ENCODE peak calls at places on chromosomes 4 and X, in seven cellular contexts. One of them, this sample, is unnamed.

GRCh38 chrX:13659057-13659456 is 6.1 kb downstream of the TCEANC start:
- DNase-seq in endothelial cell: no peak
- DNase-seq in A172: no peak
- DNase-seq in AG09319: peak
- DNase-seq in T-helper 22 cell: no peak
- DNase-seq in Kasumi-1: no peak
- DNase-seq in germinal center: no peak
- DNase-seq in this sample: peak

GRCh38 chr4:136690363-136690762 is 841.9 kb downstream of the PCDH18 start:
- DNase-seq in endothelial cell: no peak
- DNase-seq in A172: peak
- DNase-seq in AG09319: no peak
- DNase-seq in T-helper 22 cell: no peak
- DNase-seq in Kasumi-1: no peak
- DNase-seq in germinal center: no peak
- DNase-seq in this sample: no peak

GRCh38 chr4:1598641-1599481 is 85.3 kb downstream of the FAM53A start:
- DNase-seq in endothelial cell: no peak
- DNase-seq in A172: no peak
- DNase-seq in AG09319: no peak
- DNase-seq in T-helper 22 cell: no peak
- DNase-seq in Kasumi-1: no peak
- DNase-seq in germinal center: no peak
- DNase-seq in this sample: no peak

GRCh38 chrX:120251471-120252011 is 929 bp downstream of the ZBTB33 start:
- DNase-seq in endothelial cell: peak
- DNase-seq in A172: peak
- DNase-seq in AG09319: no peak
- DNase-seq in T-helper 22 cell: no peak
- DNase-seq in Kasumi-1: peak
- DNase-seq in germinal center: peak
- DNase-seq in this sample: peak

GRCh38 chrX:45007598-45007997 is 134.6 kb downstream of the KDM6A start:
- DNase-seq in endothelial cell: no peak
- DNase-seq in A172: no peak
- DNase-seq in AG09319: no peak
- DNase-seq in T-helper 22 cell: no peak
- DNase-seq in Kasumi-1: no peak
- DNase-seq in germinal center: peak
- DNase-seq in this sample: peak

GRCh38 chrX:114581528-114582263 is 2.2 kb upstream of the HTR2C start:
- DNase-seq in endothelial cell: peak
- DNase-seq in A172: no peak
- DNase-seq in AG09319: no peak
- DNase-seq in T-helper 22 cell: no peak
- DNase-seq in Kasumi-1: no peak
- DNase-seq in germinal center: no peak
- DNase-seq in this sample: no peak

GRCh38 chr4:14879643-14880042 is 122.6 kb upstream of the CPEB2 start:
- DNase-seq in endothelial cell: no peak
- DNase-seq in A172: no peak
- DNase-seq in AG09319: no peak
- DNase-seq in T-helper 22 cell: no peak
- DNase-seq in Kasumi-1: no peak
- DNase-seq in germinal center: no peak
- DNase-seq in this sample: no peak

GRCh38 chr4:153785830-153786721 is 2.8 kb downstream of the SFRP2 start:
- DNase-seq in endothelial cell: no peak
- DNase-seq in A172: peak
- DNase-seq in AG09319: no peak
- DNase-seq in T-helper 22 cell: no peak
- DNase-seq in Kasumi-1: peak
- DNase-seq in germinal center: no peak
- DNase-seq in this sample: peak

GRCh38 chr4:121778991-121779628 is 14.1 kb upstream of the SMIM43 start:
- DNase-seq in endothelial cell: no peak
- DNase-seq in A172: no peak
- DNase-seq in AG09319: no peak
- DNase-seq in T-helper 22 cell: no peak
- DNase-seq in Kasumi-1: no peak
- DNase-seq in germinal center: no peak
- DNase-seq in this sample: no peak

GRCh38 chr4:161564230-161564834 is 599.5 kb downstream of the FSTL5 start:
- DNase-seq in endothelial cell: no peak
- DNase-seq in A172: no peak
- DNase-seq in AG09319: no peak
- DNase-seq in T-helper 22 cell: no peak
- DNase-seq in Kasumi-1: peak
- DNase-seq in germinal center: no peak
- DNase-seq in this sample: no peak

GRCh38 chrX:1244164-1245076 is 24.2 kb upstream of the CSF2RA start:
- DNase-seq in endothelial cell: no peak
- DNase-seq in A172: peak
- DNase-seq in AG09319: no peak
- DNase-seq in T-helper 22 cell: no peak
- DNase-seq in Kasumi-1: no peak
- DNase-seq in germinal center: no peak
- DNase-seq in this sample: peak

GRCh38 chr4:53505947-53506346 is 85.3 kb downstream of the LNX1 start:
- DNase-seq in endothelial cell: no peak
- DNase-seq in A172: no peak
- DNase-seq in AG09319: no peak
- DNase-seq in T-helper 22 cell: no peak
- DNase-seq in Kasumi-1: peak
- DNase-seq in germinal center: no peak
- DNase-seq in this sample: no peak

GRCh38 chr4:2402053-2402452 is 16.4 kb downstream of the ZFYVE28 start:
- DNase-seq in endothelial cell: no peak
- DNase-seq in A172: no peak
- DNase-seq in AG09319: no peak
- DNase-seq in T-helper 22 cell: no peak
- DNase-seq in Kasumi-1: peak
- DNase-seq in germinal center: no peak
- DNase-seq in this sample: no peak

GRCh38 chr4:122776916-122777315 is 44.4 kb downstream of the BBS12 start:
- DNase-seq in endothelial cell: no peak
- DNase-seq in A172: no peak
- DNase-seq in AG09319: no peak
- DNase-seq in T-helper 22 cell: no peak
- DNase-seq in Kasumi-1: no peak
- DNase-seq in germinal center: no peak
- DNase-seq in this sample: no peak